ENCODE peak calls at places on chromosomes 11 and 22, in eight cellular contexts. R is A673, Z is ascending aorta, Q is mammary epithelial cell, P is spleen, W is OCI-LY7, B is prostate gland, X is heart left ventricle. Y is an unnamed sample.
A peak's percentile ranks its signal among the peaks of the same experiment; 100 is the strongest.

GRCh38 chr11:85947431-85948272 is 92.5 kb downstream of the CCDC83 start:
- DNase-seq in R (no peak), Z (peak; percentile 76), Q (peak; percentile 85), P (no peak), W (no peak), B (no peak), X (no peak), Y (no peak)

GRCh38 chr22:22666307-22667091 is 22.1 kb downstream of the GGTLC2 start:
- DNase-seq in R (peak; percentile 27), Z (no peak), Q (no peak), P (no peak), W (peak; percentile 75), B (no peak), X (no peak), Y (no peak)

GRCh38 chr22:46057762-46058420 is 80.9 kb upstream of the WNT7B start:
- DNase-seq in R (peak; percentile 86), Z (peak; percentile 78), Q (peak; percentile 86), P (peak; percentile 80), W (peak; percentile 89), B (peak; percentile 84), X (peak; percentile 66), Y (peak; percentile 78)

GRCh38 chr11:32884770-32885384 is 7.7 kb upstream of the QSER1 start:
- DNase-seq in R (peak; percentile 61), Z (no peak), Q (no peak), P (no peak), W (peak; percentile 39), B (no peak), X (no peak), Y (no peak)

GRCh38 chr11:20157768-20158167 is 2.5 kb downstream of the DBX1 start:
- DNase-seq in R (no peak), Z (no peak), Q (no peak), P (no peak), W (no peak), B (no peak), X (no peak), Y (no peak)

GRCh38 chr11:92475316-92475715 is 250.7 kb downstream of the FAT3 start:
- DNase-seq in R (no peak), Z (no peak), Q (no peak), P (no peak), W (no peak), B (no peak), X (no peak), Y (no peak)

GRCh38 chr11:44338031-44338430 is 28.1 kb upstream of the ALX4 start:
- DNase-seq in R (no peak), Z (no peak), Q (no peak), P (no peak), W (no peak), B (no peak), X (no peak), Y (no peak)

GRCh38 chr11:116787786-116788486 is at the start of gene ZPR1:
- DNase-seq in R (peak; percentile 84), Z (peak; percentile 91), Q (peak; percentile 55), P (peak; percentile 96), W (peak; percentile 74), B (peak; percentile 76), X (peak; percentile 92), Y (peak; percentile 87)

GRCh38 chr11:46382644-46383403 is 1.4 kb downstream of the MDK start:
- DNase-seq in R (peak; percentile 88), Z (no peak), Q (no peak), P (peak; percentile 74), W (no peak), B (no peak), X (no peak), Y (no peak)

GRCh38 chr22:40000171-40000570 is 5.4 kb downstream of the FAM83F start:
- DNase-seq in R (no peak), Z (no peak), Q (no peak), P (no peak), W (no peak), B (no peak), X (no peak), Y (no peak)

GRCh38 chr22:22770280-22770871 is 117.2 kb upstream of the IGLL5 start:
- DNase-seq in R (peak; percentile 44), Z (no peak), Q (peak; percentile 10), P (no peak), W (peak; percentile 59), B (peak; percentile 14), X (no peak), Y (peak; percentile 25)

GRCh38 chr11:35619754-35620640 is 1.7 kb downstream of the FJX1 start:
- DNase-seq in R (peak; percentile 87), Z (no peak), Q (no peak), P (no peak), W (no peak), B (no peak), X (no peak), Y (peak; percentile 24)

GRCh38 chr11:112212710-112213109 is 13.5 kb upstream of the PTS start:
- DNase-seq in R (no peak), Z (no peak), Q (no peak), P (no peak), W (no peak), B (no peak), X (no peak), Y (no peak)

GRCh38 chr11:2536440-2536989 is 91.7 kb downstream of the KCNQ1 start:
- DNase-seq in R (no peak), Z (peak; percentile 52), Q (no peak), P (peak; percentile 51), W (no peak), B (no peak), X (peak; percentile 48), Y (peak; percentile 5)

GRCh38 chr11:2537010-2537695 is 92.3 kb downstream of the KCNQ1 start:
- DNase-seq in R (no peak), Z (peak; percentile 15), Q (no peak), P (peak; percentile 25), W (no peak), B (no peak), X (no peak), Y (no peak)

GRCh38 chr11:2539761-2540520 is 95.1 kb downstream of the KCNQ1 start:
- DNase-seq in R (no peak), Z (peak; percentile 53), Q (no peak), P (peak; percentile 58), W (no peak), B (no peak), X (peak; percentile 51), Y (peak; percentile 7)

GRCh38 chr11:2538951-2539735 is 94.3 kb downstream of the KCNQ1 start:
- DNase-seq in R (no peak), Z (peak; percentile 56), Q (no peak), P (peak; percentile 64), W (no peak), B (no peak), X (peak; percentile 49), Y (no peak)

DNA sequence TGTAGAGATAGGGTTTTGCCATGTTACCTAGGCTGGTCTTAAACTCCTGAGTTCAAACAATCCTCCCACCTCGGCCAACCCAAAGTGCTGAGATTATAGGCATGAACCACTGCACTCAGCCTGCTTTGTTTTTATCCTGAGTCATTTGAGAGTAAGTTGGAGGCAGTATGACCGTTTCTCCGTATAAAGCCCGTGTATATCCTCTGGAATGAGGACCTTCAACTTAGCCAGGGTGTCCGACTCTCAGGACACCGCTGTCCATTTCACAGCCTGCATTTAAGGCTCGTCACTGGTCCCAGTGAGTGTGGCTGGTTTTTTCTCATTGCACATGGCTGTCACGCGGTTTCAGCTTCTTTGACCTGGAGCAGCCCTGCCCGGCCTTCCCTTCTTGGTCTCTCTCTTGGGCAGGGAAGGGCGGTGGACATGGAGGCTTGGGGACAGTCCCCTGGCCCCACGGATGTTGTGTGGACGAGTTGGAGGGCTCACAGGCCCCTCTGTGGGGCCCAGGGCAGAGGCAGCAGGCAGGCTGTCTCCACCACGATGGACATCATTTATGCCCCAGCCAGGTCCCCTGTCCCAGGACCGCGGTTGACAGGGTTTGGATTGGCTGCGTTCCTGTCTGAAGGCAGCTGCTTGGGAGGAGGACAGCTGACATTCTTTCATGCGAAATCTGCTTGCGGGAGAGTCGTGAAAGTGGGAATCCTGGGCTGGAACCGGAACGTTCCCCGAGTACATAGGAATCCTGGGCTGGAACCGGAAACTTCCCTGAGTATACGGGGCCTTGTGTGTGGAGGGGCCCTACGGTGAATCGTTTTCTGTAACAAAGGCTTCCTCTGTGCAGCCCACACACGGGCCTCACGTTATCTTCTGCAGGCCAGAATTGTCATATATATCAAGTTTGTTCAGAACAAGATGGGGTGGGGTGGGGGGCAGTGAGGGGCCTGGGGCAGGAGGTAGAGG is 93.4 kb downstream of the KCNQ1 start:
- DNase-seq in R (no peak), Z (peak; percentile 42), Q (no peak), P (peak; percentile 61), W (no peak), B (no peak), X (peak; percentile 46), Y (peak; percentile 9)
- H3K4me1 ChIP-seq in R (peaks cover under 1% of the 10 kb centered on the region), Z (no peaks in the 10 kb centered on the region), Q (peaks cover 14% of the 10 kb centered on the region), P (peaks cover 10% of the 10 kb centered on the region), W (no peaks in the 10 kb centered on the region), B (no peaks in the 10 kb centered on the region), X (peaks cover 12% of the 10 kb centered on the region), Y (peaks cover 6% of the 10 kb centered on the region)

GRCh38 chr11:72228844-72229231 is 4.3 kb downstream of the INPPL1 start:
- DNase-seq in R (no peak), Z (peak; percentile 43), Q (no peak), P (peak; percentile 67), W (no peak), B (no peak), X (no peak), Y (no peak)
- H3K36me3 ChIP-seq in R (peaks cover 40% of the 10 kb centered on the region), Z (peaks cover 70% of the 10 kb centered on the region), Q (peaks cover 24% of the 10 kb centered on the region), P (peaks cover 56% of the 10 kb centered on the region), W (peaks cover 73% of the 10 kb centered on the region), B (peaks cover 45% of the 10 kb centered on the region), X (peaks cover 69% of the 10 kb centered on the region), Y (peaks cover 60% of the 10 kb centered on the region)

GRCh38 chr11:47400813-47401279 is 7.5 kb upstream of the SLC39A13 start:
- DNase-seq in R (no peak), Z (no peak), Q (no peak), P (peak; percentile 80), W (peak; percentile 85), B (no peak), X (no peak), Y (no peak)
- H3K4me1 ChIP-seq in R (peaks cover 15% of the 10 kb centered on the region), Z (peaks cover 4% of the 10 kb centered on the region), Q (peaks cover 19% of the 10 kb centered on the region), P (peaks cover 38% of the 10 kb centered on the region), W (peaks cover 79% of the 10 kb centered on the region), B (peaks cover 6% of the 10 kb centered on the region), X (peaks cover 14% of the 10 kb centered on the region), Y (peaks cover 31% of the 10 kb centered on the region)

GRCh38 chr11:125667151-125667550 is 13.5 kb downstream of the ACRV1 start:
- DNase-seq in R (no peak), Z (no peak), Q (no peak), P (no peak), W (no peak), B (no peak), X (no peak), Y (no peak)
- H3K36me3 ChIP-seq in R (peaks cover 48% of the 10 kb centered on the region), Z (no peaks in the 10 kb centered on the region), Q (no peaks in the 10 kb centered on the region), P (no peaks in the 10 kb centered on the region), W (peaks cover 97% of the 10 kb centered on the region), B (no peaks in the 10 kb centered on the region), X (no peaks in the 10 kb centered on the region), Y (no peaks in the 10 kb centered on the region)

DNA sequence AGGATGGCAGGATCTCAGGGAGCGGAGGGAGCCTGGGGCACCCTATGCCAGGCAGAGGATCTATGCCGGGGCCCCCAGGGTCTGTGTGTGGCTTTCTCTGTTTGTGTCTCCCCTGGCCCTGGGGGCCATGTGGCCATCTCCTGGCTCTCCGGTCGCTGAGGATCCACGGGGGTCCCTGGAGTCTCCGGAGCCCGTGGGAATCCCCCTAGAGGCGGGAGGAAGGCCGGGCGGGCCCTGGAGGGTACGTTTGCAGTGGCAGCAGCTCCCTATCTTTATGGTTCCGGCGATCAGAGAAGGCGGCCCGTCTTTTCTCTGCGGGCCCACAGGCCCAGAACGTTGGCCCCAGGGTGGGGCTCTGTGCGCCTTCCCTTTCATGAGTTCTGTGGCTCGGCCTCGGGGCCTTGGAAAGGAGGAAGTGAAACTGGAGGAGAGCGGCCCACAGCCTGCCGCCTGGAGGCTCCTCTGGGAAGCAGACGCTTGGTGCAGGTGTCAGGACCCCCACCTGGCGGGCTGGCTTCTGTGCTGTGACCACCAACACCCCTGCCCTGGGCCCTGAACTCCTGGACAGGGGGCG is 82.1 kb downstream of the KCNQ1 start:
- DNase-seq in R (no peak), Z (peak; percentile 68), Q (no peak), P (peak; percentile 92), W (peak; percentile 85), B (no peak), X (peak; percentile 81), Y (peak; percentile 54)
- H3K4me1 ChIP-seq in R (no peaks in the 10 kb centered on the region), Z (no peaks in the 10 kb centered on the region), Q (peaks cover 7% of the 10 kb centered on the region), P (peaks cover 27% of the 10 kb centered on the region), W (peaks cover 17% of the 10 kb centered on the region), B (no peaks in the 10 kb centered on the region), X (peaks cover 9% of the 10 kb centered on the region), Y (peaks cover 7% of the 10 kb centered on the region)

Y was measured in heart right ventricle.